ENCODE peak calls at places on chromosomes 13 and 19, in ten cellular contexts. V, X, M, F, D, C, N, W, G and E are unnamed samples.

GRCh38 chr13:21674271-21675009 is 3.6 kb downstream of the FGF9 start:
- DNase-seq in V (peak), X (no peak), M (no peak), F (peak), D (no peak), C (peak), N (peak), W (peak), G (no peak), E (no peak)

GRCh38 chr13:72061613-72062012 is 194.6 kb upstream of the DACH1 start:
- DNase-seq in V (no peak), X (no peak), M (no peak), F (no peak), D (no peak), C (no peak), N (no peak), W (no peak), G (no peak), E (no peak)

GRCh38 chr19:19530423-19530804 is 1.7 kb downstream of the YJEFN3 start:
- DNase-seq in V (peak), X (no peak), M (no peak), F (no peak), D (no peak), C (no peak), N (no peak), W (no peak), G (no peak), E (no peak)

GRCh38 chr19:14503285-14503684 is 7.4 kb upstream of the GIPC1 start:
- DNase-seq in V (no peak), X (no peak), M (no peak), F (no peak), D (no peak), C (no peak), N (no peak), W (no peak), G (no peak), E (no peak)

GRCh38 chr13:30870916-30871712 is 35.0 kb upstream of the MEDAG start:
- DNase-seq in V (peak), X (no peak), M (no peak), F (no peak), D (no peak), C (no peak), N (no peak), W (no peak), G (no peak), E (no peak)

GRCh38 chr19:8224394-8225145 is 15.4 kb downstream of the CERS4 start:
- DNase-seq in V (no peak), X (no peak), M (no peak), F (no peak), D (no peak), C (no peak), N (no peak), W (no peak), G (no peak), E (no peak)

GRCh38 chr19:30228726-30229523 is 143.3 kb upstream of the ZNF536 start:
- DNase-seq in V (peak), X (no peak), M (no peak), F (peak), D (no peak), C (no peak), N (peak), W (no peak), G (no peak), E (no peak)

GRCh38 chr13:73403362-73404150 is 344.8 kb downstream of the KLF5 start:
- DNase-seq in V (no peak), X (no peak), M (no peak), F (peak), D (no peak), C (no peak), N (no peak), W (no peak), G (no peak), E (no peak)

GRCh38 chr19:12668937-12669271 is 2.3 kb downstream of the WDR83 start:
- DNase-seq in V (no peak), X (peak), M (peak), F (peak), D (peak), C (peak), N (no peak), W (peak), G (peak), E (peak)

GRCh38 chr19:18349524-18350128 is 9.2 kb downstream of the PGPEP1 start:
- DNase-seq in V (no peak), X (no peak), M (no peak), F (peak), D (peak), C (peak), N (peak), W (no peak), G (no peak), E (no peak)

GRCh38 chr19:17725422-17726078 is 6.3 kb downstream of the MAP1S start:
- DNase-seq in V (no peak), X (no peak), M (no peak), F (no peak), D (no peak), C (no peak), N (peak), W (no peak), G (no peak), E (no peak)

GRCh38 chr19:53883741-53884140 is 1.7 kb downstream of the PRKCG start:
- DNase-seq in V (no peak), X (no peak), M (no peak), F (no peak), D (no peak), C (no peak), N (no peak), W (no peak), G (no peak), E (no peak)

GRCh38 chr13:87376081-87376480 is 295.1 kb upstream of the SLITRK5 start:
- DNase-seq in V (no peak), X (no peak), M (no peak), F (peak), D (peak), C (no peak), N (no peak), W (no peak), G (no peak), E (no peak)

GRCh38 chr19:723714-724113 is 15.0 kb downstream of the PALM start:
- DNase-seq in V (no peak), X (no peak), M (no peak), F (no peak), D (no peak), C (no peak), N (no peak), W (no peak), G (no peak), E (no peak)

GRCh38 chr13:29859971-29860370 is 9.6 kb upstream of the UBL3 start:
- DNase-seq in V (no peak), X (no peak), M (no peak), F (peak), D (no peak), C (no peak), N (no peak), W (no peak), G (peak), E (no peak)

GRCh38 chr19:53357821-53358581 is 7.5 kb upstream of the ZNF525 start:
- DNase-seq in V (peak), X (no peak), M (no peak), F (no peak), D (no peak), C (no peak), N (no peak), W (no peak), G (no peak), E (no peak)